ENCODE peak calls at places on chromosomes 13 and 19, in four cellular contexts. One of them, this sample, is unnamed.

GRCh38 chr19:1483067-1483978 is 4.3 kb upstream of the C19orf25 start:
- DNase-seq in progenitor cell of endocrine pancreas: no peak
- DNase-seq in kidney epithelial cell: no peak
- DNase-seq in activated naive CD4-positive, alpha-beta T cell treated with anti-CD3 and anti-CD28 coated beads, Interleukin-2, amount 10 ng/mL, durations not matched to agents 7 days and 5 days: no peak
- DNase-seq in this sample: no peak

GRCh38 chr13:24459234-24459633 is 53.3 kb downstream of the PARP4 start:
- DNase-seq in activated naive CD4-positive, alpha-beta T cell treated with anti-CD3 and anti-CD28 coated beads, Interleukin-2, amount 10 ng/mL, durations not matched to agents 7 days and 5 days: no peak
- DNase-seq in progenitor cell of endocrine pancreas: no peak
- DNase-seq in kidney epithelial cell: no peak
- DNase-seq in this sample: no peak

GRCh38 chr13:40384976-40385857 is 281.2 kb downstream of the FOXO1 start:
- DNase-seq in kidney epithelial cell: no peak
- DNase-seq in progenitor cell of endocrine pancreas: no peak
- DNase-seq in activated naive CD4-positive, alpha-beta T cell treated with anti-CD3 and anti-CD28 coated beads, Interleukin-2, amount 10 ng/mL, durations not matched to agents 7 days and 5 days: no peak
- DNase-seq in this sample: peak; percentile 54

GRCh38 chr19:3573162-3573857 is 566 bp downstream of the HMG20B start:
- DNase-seq in activated naive CD4-positive, alpha-beta T cell treated with anti-CD3 and anti-CD28 coated beads, Interleukin-2, amount 10 ng/mL, durations not matched to agents 7 days and 5 days: no peak
- DNase-seq in progenitor cell of endocrine pancreas: no peak
- DNase-seq in kidney epithelial cell: no peak
- DNase-seq in this sample: no peak

GRCh38 chr13:94677799-94678198 is 34.5 kb downstream of the SOX21 start:
- DNase-seq in progenitor cell of endocrine pancreas: no peak
- DNase-seq in kidney epithelial cell: no peak
- DNase-seq in activated naive CD4-positive, alpha-beta T cell treated with anti-CD3 and anti-CD28 coated beads, Interleukin-2, amount 10 ng/mL, durations not matched to agents 7 days and 5 days: no peak
- DNase-seq in this sample: no peak

GRCh38 chr19:18089726-18090125 is 3.0 kb upstream of the IL12RB1 start:
- DNase-seq in activated naive CD4-positive, alpha-beta T cell treated with anti-CD3 and anti-CD28 coated beads, Interleukin-2, amount 10 ng/mL, durations not matched to agents 7 days and 5 days: no peak
- DNase-seq in progenitor cell of endocrine pancreas: no peak
- DNase-seq in kidney epithelial cell: no peak
- DNase-seq in this sample: no peak

GRCh38 chr13:73306688-73307087 is 247.9 kb downstream of the KLF5 start:
- DNase-seq in progenitor cell of endocrine pancreas: no peak
- DNase-seq in activated naive CD4-positive, alpha-beta T cell treated with anti-CD3 and anti-CD28 coated beads, Interleukin-2, amount 10 ng/mL, durations not matched to agents 7 days and 5 days: no peak
- DNase-seq in kidney epithelial cell: no peak
- DNase-seq in this sample: no peak

GRCh38 chr13:113722921-113723320 is 36.1 kb upstream of the TMEM255B start:
- DNase-seq in progenitor cell of endocrine pancreas: no peak
- DNase-seq in kidney epithelial cell: no peak
- DNase-seq in activated naive CD4-positive, alpha-beta T cell treated with anti-CD3 and anti-CD28 coated beads, Interleukin-2, amount 10 ng/mL, durations not matched to agents 7 days and 5 days: no peak
- DNase-seq in this sample: no peak

GRCh38 chr13:46134961-46135522 is 30.2 kb upstream of the CPB2 start:
- DNase-seq in activated naive CD4-positive, alpha-beta T cell treated with anti-CD3 and anti-CD28 coated beads, Interleukin-2, amount 10 ng/mL, durations not matched to agents 7 days and 5 days: no peak
- DNase-seq in kidney epithelial cell: peak; percentile 48
- DNase-seq in progenitor cell of endocrine pancreas: no peak
- DNase-seq in this sample: peak; percentile 86

GRCh38 chr13:39493966-39494365 is 109.0 kb downstream of the LHFPL6 start:
- DNase-seq in progenitor cell of endocrine pancreas: no peak
- DNase-seq in activated naive CD4-positive, alpha-beta T cell treated with anti-CD3 and anti-CD28 coated beads, Interleukin-2, amount 10 ng/mL, durations not matched to agents 7 days and 5 days: no peak
- DNase-seq in kidney epithelial cell: no peak
- DNase-seq in this sample: no peak

GRCh38 chr13:59621791-59622190 is 541.9 kb downstream of the DIAPH3 start:
- DNase-seq in progenitor cell of endocrine pancreas: no peak
- DNase-seq in activated naive CD4-positive, alpha-beta T cell treated with anti-CD3 and anti-CD28 coated beads, Interleukin-2, amount 10 ng/mL, durations not matched to agents 7 days and 5 days: no peak
- DNase-seq in kidney epithelial cell: no peak
- DNase-seq in this sample: no peak

GRCh38 chr19:2534374-2535050 is 58.6 kb downstream of the GADD45B start:
- DNase-seq in kidney epithelial cell: no peak
- DNase-seq in activated naive CD4-positive, alpha-beta T cell treated with anti-CD3 and anti-CD28 coated beads, Interleukin-2, amount 10 ng/mL, durations not matched to agents 7 days and 5 days: no peak
- DNase-seq in progenitor cell of endocrine pancreas: no peak
- DNase-seq in this sample: no peak

GRCh38 chr19:16942583-16942982 is 53.8 kb downstream of the F2RL3 start:
- DNase-seq in progenitor cell of endocrine pancreas: no peak
- DNase-seq in activated naive CD4-positive, alpha-beta T cell treated with anti-CD3 and anti-CD28 coated beads, Interleukin-2, amount 10 ng/mL, durations not matched to agents 7 days and 5 days: no peak
- DNase-seq in kidney epithelial cell: no peak
- DNase-seq in this sample: no peak

GRCh38 chr13:113196970-113197737 is 11.3 kb downstream of the PCID2 start:
- DNase-seq in kidney epithelial cell: no peak
- DNase-seq in activated naive CD4-positive, alpha-beta T cell treated with anti-CD3 and anti-CD28 coated beads, Interleukin-2, amount 10 ng/mL, durations not matched to agents 7 days and 5 days: no peak
- DNase-seq in progenitor cell of endocrine pancreas: no peak
- DNase-seq in this sample: no peak

GRCh38 chr19:18831524-18832330 is at the start of gene UPF1:
- DNase-seq in kidney epithelial cell: peak; percentile 69
- DNase-seq in progenitor cell of endocrine pancreas: peak; percentile 92
- DNase-seq in activated naive CD4-positive, alpha-beta T cell treated with anti-CD3 and anti-CD28 coated beads, Interleukin-2, amount 10 ng/mL, durations not matched to agents 7 days and 5 days: peak; percentile 97
- DNase-seq in this sample: peak; percentile 61

GRCh38 chr19:3249408-3249807 is 24.9 kb downstream of the CELF5 start:
- DNase-seq in kidney epithelial cell: no peak
- DNase-seq in activated naive CD4-positive, alpha-beta T cell treated with anti-CD3 and anti-CD28 coated beads, Interleukin-2, amount 10 ng/mL, durations not matched to agents 7 days and 5 days: no peak
- DNase-seq in progenitor cell of endocrine pancreas: no peak
- DNase-seq in this sample: no peak

GRCh38 chr19:42250249-42250665 is 4.7 kb downstream of the ERF start:
- DNase-seq in activated naive CD4-positive, alpha-beta T cell treated with anti-CD3 and anti-CD28 coated beads, Interleukin-2, amount 10 ng/mL, durations not matched to agents 7 days and 5 days: no peak
- DNase-seq in progenitor cell of endocrine pancreas: no peak
- DNase-seq in kidney epithelial cell: no peak
- DNase-seq in this sample: no peak

GRCh38 chr19:6260912-6261636 is 18.7 kb downstream of the MLLT1 start:
- DNase-seq in kidney epithelial cell: no peak
- DNase-seq in activated naive CD4-positive, alpha-beta T cell treated with anti-CD3 and anti-CD28 coated beads, Interleukin-2, amount 10 ng/mL, durations not matched to agents 7 days and 5 days: peak; percentile 56
- DNase-seq in progenitor cell of endocrine pancreas: no peak
- DNase-seq in this sample: no peak

GRCh38 chr19:55304279-55304978 is 20.6 kb downstream of the BRSK1 start:
- DNase-seq in activated naive CD4-positive, alpha-beta T cell treated with anti-CD3 and anti-CD28 coated beads, Interleukin-2, amount 10 ng/mL, durations not matched to agents 7 days and 5 days: peak; percentile 53
- DNase-seq in progenitor cell of endocrine pancreas: no peak
- DNase-seq in kidney epithelial cell: no peak
- DNase-seq in this sample: no peak

GRCh38 chr19:13784731-13785452 is 10.4 kb upstream of the ZSWIM4 start:
- DNase-seq in activated naive CD4-positive, alpha-beta T cell treated with anti-CD3 and anti-CD28 coated beads, Interleukin-2, amount 10 ng/mL, durations not matched to agents 7 days and 5 days: peak; percentile 81
- DNase-seq in progenitor cell of endocrine pancreas: peak; percentile 40
- DNase-seq in kidney epithelial cell: no peak
- DNase-seq in this sample: no peak

GRCh38 chr19:7395360-7395781 is 46.6 kb downstream of the ARHGEF18 start:
- DNase-seq in kidney epithelial cell: no peak
- DNase-seq in activated naive CD4-positive, alpha-beta T cell treated with anti-CD3 and anti-CD28 coated beads, Interleukin-2, amount 10 ng/mL, durations not matched to agents 7 days and 5 days: no peak
- DNase-seq in progenitor cell of endocrine pancreas: no peak
- DNase-seq in this sample: no peak

GRCh38 chr19:42092350-42092749 is 16.4 kb downstream of the ZNF574 start:
- DNase-seq in progenitor cell of endocrine pancreas: no peak
- DNase-seq in kidney epithelial cell: no peak
- DNase-seq in activated naive CD4-positive, alpha-beta T cell treated with anti-CD3 and anti-CD28 coated beads, Interleukin-2, amount 10 ng/mL, durations not matched to agents 7 days and 5 days: peak; percentile 76
- DNase-seq in this sample: no peak

GRCh38 chr13:39374741-39375189 is 228.2 kb downstream of the LHFPL6 start:
- DNase-seq in kidney epithelial cell: no peak
- DNase-seq in activated naive CD4-positive, alpha-beta T cell treated with anti-CD3 and anti-CD28 coated beads, Interleukin-2, amount 10 ng/mL, durations not matched to agents 7 days and 5 days: no peak
- DNase-seq in progenitor cell of endocrine pancreas: no peak
- DNase-seq in this sample: no peak

GRCh38 chr19:12868540-12869112 is 12.6 kb downstream of the DNASE2 start:
- DNase-seq in activated naive CD4-positive, alpha-beta T cell treated with anti-CD3 and anti-CD28 coated beads, Interleukin-2, amount 10 ng/mL, durations not matched to agents 7 days and 5 days: no peak
- DNase-seq in progenitor cell of endocrine pancreas: no peak
- DNase-seq in kidney epithelial cell: no peak
- DNase-seq in this sample: no peak

This sample was measured in epithelial cell of prostate.